ENCODE peak calls at places on chromosomes 13 and 19, in seven cellular contexts. T, O, G, N, V, E and H are unnamed samples.

GRCh38 chr19:10155834-10156233 is 36.1 kb upstream of the EIF3G start:
- DNase-seq in T (no peak), O (no peak), G (no peak), N (no peak), V (no peak), E (no peak), H (no peak)

GRCh38 chr13:84845875-84846619 is 953.2 kb downstream of the SLITRK6 start:
- DNase-seq in T (no peak), O (no peak), G (no peak), N (no peak), V (no peak), E (no peak), H (no peak)

GRCh38 chr19:19444694-19445155 is 39.2 kb downstream of the GATAD2A start:
- DNase-seq in T (no peak), O (no peak), G (no peak), N (no peak), V (no peak), E (no peak), H (no peak)

GRCh38 chr13:51768976-51769375 is 35.0 kb downstream of the DHRS12 start:
- DNase-seq in T (no peak), O (no peak), G (no peak), N (no peak), V (no peak), E (no peak), H (no peak)

GRCh38 chr19:14250870-14251269 is 44.9 kb upstream of the ADGRL1 start:
- DNase-seq in T (no peak), O (no peak), G (no peak), N (no peak), V (no peak), E (no peak), H (no peak)

GRCh38 chr13:99374994-99375805 is 68.0 kb upstream of the GPR183 start:
- DNase-seq in T (no peak), O (peak), G (no peak), N (no peak), V (no peak), E (no peak), H (no peak)

GRCh38 chr19:46147791-46148288 is at the start of gene IGFL2:
- DNase-seq in T (no peak), O (no peak), G (no peak), N (peak), V (no peak), E (no peak), H (no peak)

GRCh38 chr19:29650988-29651387 is 14.3 kb upstream of the PLEKHF1 start:
- DNase-seq in T (no peak), O (no peak), G (no peak), N (no peak), V (no peak), E (no peak), H (no peak)

GRCh38 chr19:39599116-39599515 is 3.2 kb upstream of the LGALS13 start:
- DNase-seq in T (peak), O (no peak), G (peak), N (no peak), V (no peak), E (no peak), H (no peak)

GRCh38 chr13:46622918-46623256 is 69.9 kb downstream of the LRCH1 start:
- DNase-seq in T (peak), O (no peak), G (no peak), N (no peak), V (no peak), E (peak), H (no peak)

GRCh38 chr13:80314711-80315505 is 26.0 kb downstream of the SPRY2 start:
- DNase-seq in T (no peak), O (no peak), G (no peak), N (no peak), V (no peak), E (no peak), H (no peak)

GRCh38 chr19:43450545-43450997 is 14.8 kb downstream of the LYPD3 start:
- DNase-seq in T (no peak), O (no peak), G (no peak), N (no peak), V (no peak), E (no peak), H (no peak)

GRCh38 chr19:20044663-20045062 is 5.4 kb upstream of the ZNF682 start:
- DNase-seq in T (no peak), O (no peak), G (no peak), N (no peak), V (no peak), E (peak), H (no peak)

GRCh38 chr13:23378009-23378632 is 55.4 kb downstream of the SACS start:
- DNase-seq in T (peak), O (peak), G (no peak), N (peak), V (no peak), E (peak), H (no peak)

DNA sequence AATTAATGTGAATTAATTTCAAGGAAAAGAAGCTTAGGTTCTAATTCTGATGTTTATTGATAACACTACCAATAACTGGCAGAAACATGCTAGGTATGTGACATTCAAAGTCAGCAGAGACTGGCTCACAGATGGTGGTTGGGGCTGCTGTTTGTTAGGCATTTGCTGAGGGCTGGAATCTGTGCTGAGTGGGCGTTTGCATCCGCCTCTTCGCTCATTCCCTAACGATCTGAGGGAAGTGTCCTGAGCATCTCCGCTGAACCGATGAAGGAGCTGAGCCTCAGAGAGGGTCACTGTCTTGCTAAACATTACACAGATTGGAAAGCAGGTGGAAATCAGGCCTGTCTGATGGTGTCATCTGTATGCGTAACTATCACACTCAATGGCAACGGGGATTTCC is 338.8 kb downstream of the TEX29 start:
- DNase-seq in T (no peak), O (no peak), G (no peak), N (no peak), V (no peak), E (no peak), H (peak)
- TF ChIP-seq CTCF in T (no peak), O (no peak), G (no peak), N (no peak), V (no peak), E (no peak), H (no peak)

GRCh38 chr13:96072392-96072791 is 17.5 kb upstream of the HS6ST3 start:
- DNase-seq in T (no peak), O (no peak), G (no peak), N (no peak), V (no peak), E (no peak), H (no peak)
- TF ChIP-seq CTCF in T (no peak), O (no peak), G (no peak), N (no peak), V (no peak), E (no peak), H (peak)

DNA sequence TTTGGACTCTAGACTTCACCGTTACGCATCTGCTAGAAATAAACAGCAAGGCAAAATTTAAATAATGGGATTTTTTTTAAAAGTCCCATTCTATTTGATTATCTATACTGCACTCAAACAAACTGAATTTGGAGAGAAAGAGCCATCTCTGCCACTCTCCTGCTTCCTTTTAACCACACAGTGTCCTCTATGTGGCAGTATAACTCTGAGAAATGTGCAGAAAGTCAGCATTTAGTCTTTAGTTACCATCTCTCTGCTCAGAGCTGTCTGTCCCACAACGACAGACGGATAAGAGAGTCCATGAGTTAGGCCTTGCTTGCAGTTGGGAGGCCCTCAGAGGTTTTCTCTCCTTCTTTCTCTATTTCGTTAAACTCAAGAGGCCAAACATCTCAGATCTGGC is 21.2 kb downstream of the CCNA1 start:
- DNase-seq in T (no peak), O (no peak), G (no peak), N (no peak), V (no peak), E (no peak), H (no peak)
- TF ChIP-seq CTCF in T (peak), O (no peak), G (no peak), N (no peak), V (no peak), E (peak), H (peak)

DNA sequence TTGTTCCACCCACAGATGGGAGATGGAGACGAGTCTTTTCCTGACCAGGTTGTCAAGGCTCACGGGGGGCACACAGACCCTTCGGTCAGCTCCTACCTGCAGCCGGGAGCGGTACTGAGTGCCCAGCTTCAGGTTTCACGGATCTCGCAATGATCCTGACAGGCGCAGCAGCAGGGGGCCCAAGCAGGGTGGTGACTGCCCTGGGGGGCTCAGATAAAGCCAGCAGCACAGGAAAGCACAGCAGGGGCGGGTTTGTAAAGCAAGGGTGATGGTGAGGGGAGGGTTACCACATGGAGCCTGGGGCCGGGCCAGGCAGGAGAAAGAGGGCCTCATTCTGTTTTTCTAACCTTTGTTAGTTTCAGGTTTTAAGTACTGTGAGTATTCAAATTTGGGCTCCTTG is 41.7 kb upstream of the ATP11A start:
- DNase-seq in T (no peak), O (no peak), G (no peak), N (no peak), V (no peak), E (no peak), H (no peak)
- TF ChIP-seq CTCF in T (no peak), O (no peak), G (no peak), N (no peak), V (no peak), E (no peak), H (no peak)

GRCh38 chr19:58516964-58517833 is 2.4 kb downstream of the ZBTB45 start:
- DNase-seq in T (no peak), O (no peak), G (no peak), N (no peak), V (no peak), E (no peak), H (no peak)
- TF ChIP-seq CTCF in T (no peak), O (no peak), G (no peak), N (no peak), V (no peak), E (no peak), H (no peak)

GRCh38 chr19:11453468-11454341 is 18.3 kb downstream of the PRKCSH start:
- DNase-seq in T (no peak), O (no peak), G (no peak), N (no peak), V (no peak), E (no peak), H (no peak)

GRCh38 chr19:11450570-11451326 is 15.3 kb downstream of the PRKCSH start:
- DNase-seq in T (no peak), O (no peak), G (no peak), N (no peak), V (no peak), E (no peak), H (no peak)

GRCh38 chr19:11451327-11451941 is 16.0 kb downstream of the PRKCSH start:
- DNase-seq in T (no peak), O (no peak), G (no peak), N (no peak), V (no peak), E (no peak), H (no peak)

GRCh38 chr19:11452814-11453335 is 17.4 kb downstream of the PRKCSH start:
- DNase-seq in T (no peak), O (no peak), G (no peak), N (no peak), V (no peak), E (no peak), H (no peak)

DNA sequence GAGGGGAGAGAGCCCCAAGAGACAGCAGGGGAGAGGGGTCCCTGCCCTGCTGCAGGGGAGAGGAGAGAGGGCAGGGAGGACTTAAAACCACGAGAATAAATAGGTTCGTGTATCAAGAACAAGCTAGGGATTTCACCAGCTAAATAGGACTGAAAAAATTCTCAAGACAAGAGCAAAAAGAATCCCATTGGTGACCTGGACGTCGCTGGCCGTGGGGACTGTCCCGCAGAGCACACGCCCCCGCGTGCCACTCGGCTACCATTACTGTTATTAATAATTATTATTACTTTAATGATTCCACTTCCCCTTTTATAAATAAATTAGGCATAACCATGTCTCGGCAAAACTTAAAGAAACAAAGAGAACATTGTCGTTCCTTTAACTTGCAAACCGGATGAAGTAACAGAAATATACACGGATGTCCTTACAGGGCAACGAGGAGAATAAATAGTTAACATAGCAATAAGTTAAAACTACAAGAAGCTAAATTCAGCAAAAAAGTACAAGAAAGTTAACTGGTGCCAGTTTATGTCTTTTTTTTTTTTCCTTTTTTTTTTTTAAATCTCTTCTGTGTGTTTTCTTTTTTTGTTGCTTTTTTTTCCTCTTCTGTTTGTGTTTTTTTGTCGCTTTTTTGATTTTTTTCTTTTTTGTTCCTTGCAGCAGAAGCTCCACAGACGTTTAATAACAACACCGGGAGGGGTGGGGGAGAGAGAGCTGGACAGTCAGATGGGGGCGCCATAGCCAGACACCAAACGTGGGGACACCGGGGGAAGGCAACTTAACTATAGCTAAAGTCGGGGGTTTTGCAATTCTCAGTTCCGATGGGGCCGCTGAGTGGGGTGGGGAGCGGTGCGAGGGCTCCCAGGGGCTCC is 16.7 kb downstream of the PRKCSH start:
- DNase-seq in T (no peak), O (no peak), G (no peak), N (no peak), V (no peak), E (no peak), H (no peak)
- TF ChIP-seq CTCF in T (no peak), O (no peak), G (no peak), N (no peak), V (no peak), E (no peak), H (peak)

GRCh38 chr13:26300140-26300539 is 46.2 kb downstream of the CDK8 start:
- DNase-seq in T (no peak), O (no peak), G (no peak), N (no peak), V (no peak), E (no peak), H (no peak)
- TF ChIP-seq CTCF in T (no peak), O (no peak), G (no peak), N (no peak), V (no peak), E (no peak), H (no peak)

DNA sequence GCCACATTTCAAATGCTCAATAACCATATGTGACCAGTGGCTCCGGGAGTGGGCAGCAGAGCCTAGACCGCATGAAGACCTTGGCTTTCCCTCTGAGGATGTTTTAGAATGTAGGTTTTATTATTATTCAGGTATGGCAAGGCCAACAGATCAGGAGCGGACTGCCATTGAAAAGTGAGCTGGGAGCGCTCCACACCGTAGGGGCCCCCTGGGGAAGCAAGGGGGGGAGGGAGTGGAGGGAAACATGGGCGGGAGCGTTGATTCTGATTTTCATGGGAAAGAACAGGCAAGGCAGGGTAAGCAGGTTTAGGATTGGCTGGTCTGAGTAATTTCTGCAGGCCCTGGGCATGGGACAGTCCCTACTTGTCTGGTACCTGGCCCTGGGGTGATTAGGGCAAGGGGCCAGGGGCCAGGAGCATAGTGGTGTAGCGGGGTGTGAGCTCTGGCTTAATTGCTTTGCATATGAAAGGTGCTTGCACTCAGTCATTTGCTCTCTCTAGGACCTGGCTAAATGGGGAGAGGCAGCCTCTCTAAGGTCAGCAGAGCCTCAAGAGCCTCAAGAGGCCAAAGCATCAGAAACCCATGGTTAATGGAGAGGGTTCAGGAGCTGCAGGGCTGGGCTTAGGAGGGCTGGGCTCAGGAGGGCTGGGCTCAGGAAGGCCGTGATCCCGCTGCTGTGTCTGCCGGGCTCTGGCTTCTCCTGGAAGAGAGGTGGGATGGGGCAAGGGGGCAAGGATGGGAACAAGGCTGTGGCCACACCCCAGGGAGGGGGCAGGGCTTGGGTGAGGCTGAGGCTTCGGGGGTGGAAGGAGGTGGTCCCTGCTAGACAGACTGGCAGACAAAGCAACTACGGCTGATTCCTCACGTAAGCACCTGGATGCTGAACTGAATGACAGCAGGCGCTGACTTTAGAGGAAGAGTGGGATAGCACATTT is 82.0 kb upstream of the WASF3 start:
- DNase-seq in T (no peak), O (no peak), G (no peak), N (no peak), V (peak), E (no peak), H (no peak)
- TF ChIP-seq CTCF in T (no peak), O (no peak), G (no peak), N (no peak), V (no peak), E (no peak), H (no peak)

GRCh38 chr13:34025746-34026145 is 207.8 kb downstream of the RFC3 start:
- DNase-seq in T (no peak), O (no peak), G (no peak), N (no peak), V (no peak), E (no peak), H (no peak)
- TF ChIP-seq CTCF in T (no peak), O (no peak), G (no peak), N (no peak), V (no peak), E (no peak), H (no peak)

DNA sequence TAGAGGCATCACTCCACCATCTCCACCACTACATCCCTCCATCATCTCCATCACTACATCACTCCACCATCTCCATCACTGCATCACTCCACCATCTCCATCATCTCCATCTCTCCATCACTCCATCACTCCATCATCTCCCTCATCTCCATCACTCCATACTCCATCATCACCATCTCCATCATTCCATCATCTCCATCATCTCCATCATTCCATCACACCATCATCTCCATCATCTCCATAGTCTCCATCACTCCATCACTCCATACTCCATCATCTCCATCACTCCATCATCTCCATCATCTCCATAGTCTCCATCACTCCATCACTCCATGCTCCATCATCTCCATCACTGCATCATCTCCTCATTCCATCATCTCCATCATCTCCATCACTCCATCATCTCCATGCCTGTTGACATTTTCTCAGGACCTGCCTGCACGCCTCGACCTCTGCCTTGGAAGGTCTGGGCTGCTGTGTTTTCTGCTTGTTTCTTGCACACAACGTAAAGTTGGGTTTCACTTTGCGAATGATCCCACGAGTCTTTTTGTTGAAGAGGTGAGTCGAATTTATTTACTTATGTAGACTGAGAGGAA is 21.2 kb upstream of the RASA3 start:
- DNase-seq in T (no peak), O (no peak), G (no peak), N (no peak), V (no peak), E (no peak), H (no peak)
- TF ChIP-seq CTCF in T (no peak), O (no peak), G (no peak), N (no peak), V (no peak), E (no peak), H (no peak)